ENCODE peak calls at places on chromosomes 16 and 17, in seven cellular contexts. G is trophoblast cell, V is neuronal stem cell, T is IMR-90, W is H9, N is H1, U is mesendoderm. B is an unnamed sample.

GRCh38 chr16:10688291-10688690 is 6.4 kb downstream of the TEKT5 start:
- DNase-seq in U (no peak), G (peak), W (no peak), N (no peak), V (no peak), T (no peak), B (no peak)

GRCh38 chr17:14753383-14753782 is 452.5 kb downstream of the HS3ST3B1 start:
- DNase-seq in U (no peak), T (no peak), G (no peak), W (no peak), N (no peak), V (no peak), B (no peak)

GRCh38 chr16:58515871-58516767 is 802 bp downstream of the SETD6 start:
- DNase-seq in N (peak), U (peak), T (no peak), V (no peak), W (peak), G (peak), B (no peak)

GRCh38 chr17:8430966-8431365 is 4.7 kb upstream of the NDEL1 start:
- DNase-seq in W (no peak), G (no peak), N (no peak), V (no peak), T (peak), U (no peak), B (no peak)

GRCh38 chr16:88478115-88478514 is 25.0 kb downstream of the ZFPM1 start:
- DNase-seq in G (no peak), V (no peak), U (no peak), T (no peak), N (no peak), W (no peak), B (no peak)

GRCh38 chr16:353404-354285 is 1.1 kb upstream of the AXIN1 start:
- DNase-seq in T (no peak), V (no peak), N (no peak), W (no peak), G (no peak), U (no peak), B (no peak)

GRCh38 chr17:56440391-56440790 is 153.1 kb upstream of the NOG start:
- DNase-seq in N (no peak), G (peak), T (peak), W (no peak), U (no peak), V (no peak), B (no peak)

GRCh38 chr16:84884311-84885023 is 64.7 kb downstream of the CRISPLD2 start:
- DNase-seq in T (no peak), V (peak), N (peak), G (peak), U (peak), W (no peak), B (no peak)

GRCh38 chr16:84957192-84957591 is 54.1 kb downstream of the ZDHHC7 start:
- DNase-seq in U (no peak), T (no peak), W (no peak), G (no peak), N (no peak), V (no peak), B (no peak)

GRCh38 chr17:50931003-50931878 is 65.1 kb upstream of the TOB1 start:
- DNase-seq in G (peak), T (peak), N (peak), V (peak), U (peak), W (peak), B (peak)

GRCh38 chr17:5592382-5592781 is 8.1 kb upstream of the NLRP1 start:
- DNase-seq in W (peak), U (peak), N (no peak), T (peak), V (peak), G (peak), B (peak)

GRCh38 chr16:25066426-25066746 is 45.2 kb upstream of the LCMT1 start:
- DNase-seq in N (no peak), V (no peak), T (no peak), U (no peak), G (no peak), W (no peak), B (no peak)

GRCh38 chr17:80362428-80363119 is 52.4 kb upstream of the ENDOV start:
- DNase-seq in V (no peak), N (no peak), G (no peak), U (no peak), W (no peak), T (peak), B (no peak)

GRCh38 chr17:7296189-7296861 is 1.9 kb upstream of the YBX2 start:
- DNase-seq in G (peak), V (peak), U (peak), W (peak), N (peak), T (peak), B (peak)

GRCh38 chr17:78748730-78749317 is 33.2 kb downstream of the CYTH1 start:
- DNase-seq in T (peak), W (no peak), V (no peak), U (no peak), G (no peak), N (no peak), B (peak)

GRCh38 chr17:64053101-64053500 is 32.7 kb upstream of the ICAM2 start:
- DNase-seq in W (no peak), T (no peak), G (no peak), N (no peak), V (no peak), U (no peak), B (no peak)
- H4K8ac ChIP-seq in W (no peak), T (no peak), G (no peak), N (no peak), V (no peak), U (no peak), B (no peak)

GRCh38 chr17:17751489-17751995 is 70.3 kb downstream of the RAI1 start:
- DNase-seq in T (no peak), W (no peak), G (peak), N (no peak), V (no peak), U (no peak), B (no peak)
- H4K8ac ChIP-seq in T (peak), W (no peak), G (no peak), N (no peak), V (no peak), U (no peak), B (peak)

GRCh38 chr17:34862384-34862783 is 98.9 kb downstream of the CCT6B start:
- DNase-seq in N (no peak), T (no peak), W (no peak), G (no peak), U (peak), V (no peak), B (no peak)
- H4K8ac ChIP-seq in N (no peak), T (no peak), W (no peak), G (no peak), U (no peak), V (no peak), B (no peak)

DNA sequence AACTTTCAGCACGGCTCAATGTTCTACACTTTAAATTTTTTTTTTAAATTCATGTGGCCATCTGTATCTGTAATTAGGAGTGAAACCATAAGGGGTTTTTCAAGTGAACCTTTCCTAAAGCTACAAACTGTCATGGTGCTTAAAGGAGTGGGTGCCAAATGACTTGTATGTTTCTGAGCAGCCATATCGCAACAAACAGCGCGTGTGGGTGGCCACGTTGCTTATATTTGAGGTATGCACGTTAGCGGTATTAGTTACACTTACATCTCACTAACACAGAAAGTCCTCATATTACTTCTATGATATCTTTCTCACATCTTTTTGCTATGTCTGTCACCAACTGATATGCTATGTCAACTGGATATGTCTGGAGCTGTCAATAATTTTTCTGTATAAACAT is 71.3 kb upstream of the PSMD7 start:
- DNase-seq in V (no peak), U (no peak), N (no peak), W (no peak), T (peak), G (no peak), B (no peak)
- H4K8ac ChIP-seq in V (no peak), U (no peak), N (no peak), W (no peak), T (no peak), G (no peak), B (no peak)

GRCh38 chr16:68574479-68574878 is 35.4 kb downstream of the ZFP90 start:
- DNase-seq in G (peak), T (no peak), V (no peak), U (no peak), N (no peak), W (peak), B (no peak)

GRCh38 chr16:68577352-68577853 is 38.3 kb downstream of the ZFP90 start:
- DNase-seq in U (no peak), T (no peak), V (no peak), G (no peak), W (no peak), N (no peak), B (no peak)

DNA sequence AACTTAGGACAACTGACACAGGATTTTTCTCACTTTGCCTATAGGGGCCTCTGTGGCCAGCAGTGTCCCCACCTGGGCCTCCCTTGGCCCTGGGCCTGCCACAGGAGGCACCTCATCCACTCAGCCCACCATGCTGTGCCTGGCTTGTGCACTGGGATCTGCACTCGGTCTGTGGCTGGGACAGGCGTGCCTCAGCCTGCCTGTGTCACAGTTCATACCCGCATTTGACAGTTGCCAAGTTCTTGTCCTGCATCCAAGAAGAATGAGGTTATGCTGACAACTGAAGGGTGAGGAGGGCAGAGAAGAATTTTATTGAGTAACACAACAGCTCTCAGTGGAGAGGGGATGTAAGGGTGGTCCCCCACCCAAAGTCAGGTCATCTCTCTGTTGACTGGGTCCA is 36.0 kb downstream of the ZFP90 start:
- DNase-seq in V (no peak), W (peak), T (no peak), U (no peak), N (no peak), G (peak), B (no peak)
- H4K8ac ChIP-seq in V (no peak), W (no peak), T (no peak), U (no peak), N (no peak), G (no peak), B (no peak)

B was measured in mesenchymal stem cell.